ENCODE peak calls at places on chromosomes 6 and 20, in seven cellular contexts. One of them, this sample, is unnamed.

GRCh38 chr6:35960192-35960591 is 39.3 kb upstream of the SRPK1 start:
- DNase-seq in IMR-90: peak; percentile 68
- DNase-seq in uterus: no peak
- DNase-seq in HCT116: no peak
- DNase-seq in H54: no peak
- DNase-seq in A549: no peak
- DNase-seq in body of pancreas: no peak
- DNase-seq in this sample: no peak

GRCh38 chr6:91713911-91714310 is 1127.0 kb upstream of the MAP3K7 start:
- DNase-seq in A549: no peak
- DNase-seq in HCT116: no peak
- DNase-seq in body of pancreas: no peak
- DNase-seq in H54: no peak
- DNase-seq in IMR-90: peak; percentile 13
- DNase-seq in uterus: no peak
- DNase-seq in this sample: no peak

GRCh38 chr6:96302991-96303390 is 218.6 kb upstream of the UFL1 start:
- DNase-seq in body of pancreas: no peak
- DNase-seq in uterus: no peak
- DNase-seq in HCT116: no peak
- DNase-seq in A549: no peak
- DNase-seq in H54: no peak
- DNase-seq in IMR-90: no peak
- DNase-seq in this sample: no peak

GRCh38 chr20:14583413-14583812 is 246.0 kb upstream of the FLRT3 start:
- DNase-seq in H54: no peak
- DNase-seq in HCT116: peak; percentile 15
- DNase-seq in IMR-90: peak; percentile 4
- DNase-seq in A549: peak; percentile 13
- DNase-seq in uterus: no peak
- DNase-seq in body of pancreas: no peak
- DNase-seq in this sample: no peak

GRCh38 chr20:48728042-48728837 is 99.6 kb downstream of the PREX1 start:
- DNase-seq in A549: no peak
- DNase-seq in H54: no peak
- DNase-seq in body of pancreas: no peak
- DNase-seq in uterus: no peak
- DNase-seq in IMR-90: no peak
- DNase-seq in HCT116: no peak
- DNase-seq in this sample: no peak

GRCh38 chr6:157398151-157398550 is 17.2 kb downstream of the ZDHHC14 start:
- DNase-seq in H54: no peak
- DNase-seq in body of pancreas: no peak
- DNase-seq in HCT116: no peak
- DNase-seq in IMR-90: no peak
- DNase-seq in uterus: no peak
- DNase-seq in A549: no peak
- DNase-seq in this sample: no peak

GRCh38 chr6:101516553-101516952 is 123.0 kb downstream of the GRIK2 start:
- DNase-seq in H54: no peak
- DNase-seq in A549: no peak
- DNase-seq in body of pancreas: no peak
- DNase-seq in IMR-90: no peak
- DNase-seq in HCT116: no peak
- DNase-seq in uterus: no peak
- DNase-seq in this sample: no peak

GRCh38 chr6:168877821-168878282 is 375.8 kb downstream of the THBS2 start:
- DNase-seq in uterus: no peak
- DNase-seq in body of pancreas: no peak
- DNase-seq in IMR-90: no peak
- DNase-seq in A549: no peak
- DNase-seq in H54: no peak
- DNase-seq in HCT116: no peak
- DNase-seq in this sample: no peak

GRCh38 chr6:96923871-96924493 is 546 bp upstream of the KLHL32 start:
- DNase-seq in uterus: no peak
- DNase-seq in A549: no peak
- DNase-seq in HCT116: no peak
- DNase-seq in H54: no peak
- DNase-seq in IMR-90: no peak
- DNase-seq in body of pancreas: no peak
- DNase-seq in this sample: no peak

GRCh38 chr6:140178550-140179334 is 804.3 kb upstream of the CITED2 start:
- DNase-seq in H54: no peak
- DNase-seq in A549: no peak
- DNase-seq in HCT116: no peak
- DNase-seq in body of pancreas: no peak
- DNase-seq in IMR-90: peak; percentile 81
- DNase-seq in uterus: no peak
- DNase-seq in this sample: no peak

GRCh38 chr6:75546401-75546800 is 52.8 kb upstream of the FILIP1 start:
- DNase-seq in HCT116: no peak
- DNase-seq in uterus: no peak
- DNase-seq in IMR-90: peak; percentile 35
- DNase-seq in body of pancreas: no peak
- DNase-seq in H54: no peak
- DNase-seq in A549: peak; percentile 16
- DNase-seq in this sample: no peak

GRCh38 chr20:53750827-53751393 is 157.3 kb upstream of the ZNF217 start:
- DNase-seq in A549: no peak
- DNase-seq in body of pancreas: no peak
- DNase-seq in IMR-90: peak; percentile 91
- DNase-seq in uterus: peak; percentile 57
- DNase-seq in HCT116: no peak
- DNase-seq in H54: no peak
- DNase-seq in this sample: no peak

GRCh38 chr6:152726313-152726712 is 24.3 kb upstream of the VIP start:
- DNase-seq in H54: no peak
- DNase-seq in body of pancreas: no peak
- DNase-seq in HCT116: no peak
- DNase-seq in A549: no peak
- DNase-seq in uterus: no peak
- DNase-seq in IMR-90: no peak
- DNase-seq in this sample: no peak

GRCh38 chr6:30556006-30556713 is at the start of gene GNL1:
- DNase-seq in uterus: peak; percentile 95
- DNase-seq in IMR-90: peak; percentile 85
- DNase-seq in H54: peak; percentile 68
- DNase-seq in body of pancreas: peak; percentile 98
- DNase-seq in HCT116: peak; percentile 95
- DNase-seq in A549: peak; percentile 80
- DNase-seq in this sample: peak; percentile 86

GRCh38 chr6:30555428-30556005 is 772 bp downstream of the GNL1 start:
- DNase-seq in A549: no peak
- DNase-seq in uterus: peak; percentile 77
- DNase-seq in HCT116: no peak
- DNase-seq in body of pancreas: peak; percentile 47
- DNase-seq in IMR-90: peak; percentile 23
- DNase-seq in H54: no peak
- DNase-seq in this sample: no peak

GRCh38 chr6:30556714-30556963 is 350 bp upstream of the GNL1 start:
- DNase-seq in IMR-90: no peak
- DNase-seq in H54: no peak
- DNase-seq in HCT116: peak; percentile 91
- DNase-seq in A549: no peak
- DNase-seq in body of pancreas: peak; percentile 86
- DNase-seq in uterus: peak; percentile 93
- DNase-seq in this sample: peak; percentile 75

GRCh38 chr6:30557683-30557981 is 537 bp downstream of the PRR3 start:
- DNase-seq in IMR-90: no peak
- DNase-seq in H54: no peak
- DNase-seq in A549: no peak
- DNase-seq in body of pancreas: no peak
- DNase-seq in uterus: no peak
- DNase-seq in HCT116: peak; percentile 24
- DNase-seq in this sample: no peak

GRCh38 chr6:30556964-30557682 is at the start of gene PRR3:
- DNase-seq in H54: peak; percentile 68
- DNase-seq in HCT116: no peak
- DNase-seq in body of pancreas: peak; percentile 74
- DNase-seq in IMR-90: peak; percentile 88
- DNase-seq in A549: peak; percentile 67
- DNase-seq in uterus: peak; percentile 80
- DNase-seq in this sample: peak; percentile 55
- TF ChIP-seq POLR2A in H54: peak; percentile 35
- TF ChIP-seq POLR2A in HCT116: peak; percentile 21
- TF ChIP-seq POLR2A in body of pancreas: peak; percentile 74
- TF ChIP-seq POLR2A in IMR-90: peak; percentile 56
- TF ChIP-seq POLR2A in A549: peak; percentile 49
- TF ChIP-seq POLR2A in uterus: no peak
- TF ChIP-seq POLR2A in this sample: peak; percentile 62

GRCh38 chr6:3456794-3457709 is at the start of gene SLC22A23:
- DNase-seq in uterus: peak; percentile 49
- DNase-seq in A549: peak; percentile 79
- DNase-seq in HCT116: peak; percentile 46
- DNase-seq in body of pancreas: peak; percentile 88
- DNase-seq in H54: peak; percentile 88
- DNase-seq in IMR-90: no peak
- DNase-seq in this sample: peak; percentile 92

GRCh38 chr6:3455490-3456394 is 1.1 kb downstream of the SLC22A23 start:
- DNase-seq in uterus: no peak
- DNase-seq in body of pancreas: peak; percentile 46
- DNase-seq in A549: no peak
- DNase-seq in IMR-90: no peak
- DNase-seq in HCT116: no peak
- DNase-seq in H54: no peak
- DNase-seq in this sample: no peak

GRCh38 chr6:3456395-3456767 is 469 bp downstream of the SLC22A23 start:
- DNase-seq in uterus: no peak
- DNase-seq in A549: no peak
- DNase-seq in HCT116: no peak
- DNase-seq in H54: no peak
- DNase-seq in IMR-90: no peak
- DNase-seq in body of pancreas: no peak
- DNase-seq in this sample: peak; percentile 53

GRCh38 chr6:3458706-3459421 is 2.0 kb upstream of the SLC22A23 start:
- DNase-seq in HCT116: no peak
- DNase-seq in uterus: no peak
- DNase-seq in IMR-90: no peak
- DNase-seq in H54: no peak
- DNase-seq in body of pancreas: no peak
- DNase-seq in A549: no peak
- DNase-seq in this sample: no peak

DNA sequence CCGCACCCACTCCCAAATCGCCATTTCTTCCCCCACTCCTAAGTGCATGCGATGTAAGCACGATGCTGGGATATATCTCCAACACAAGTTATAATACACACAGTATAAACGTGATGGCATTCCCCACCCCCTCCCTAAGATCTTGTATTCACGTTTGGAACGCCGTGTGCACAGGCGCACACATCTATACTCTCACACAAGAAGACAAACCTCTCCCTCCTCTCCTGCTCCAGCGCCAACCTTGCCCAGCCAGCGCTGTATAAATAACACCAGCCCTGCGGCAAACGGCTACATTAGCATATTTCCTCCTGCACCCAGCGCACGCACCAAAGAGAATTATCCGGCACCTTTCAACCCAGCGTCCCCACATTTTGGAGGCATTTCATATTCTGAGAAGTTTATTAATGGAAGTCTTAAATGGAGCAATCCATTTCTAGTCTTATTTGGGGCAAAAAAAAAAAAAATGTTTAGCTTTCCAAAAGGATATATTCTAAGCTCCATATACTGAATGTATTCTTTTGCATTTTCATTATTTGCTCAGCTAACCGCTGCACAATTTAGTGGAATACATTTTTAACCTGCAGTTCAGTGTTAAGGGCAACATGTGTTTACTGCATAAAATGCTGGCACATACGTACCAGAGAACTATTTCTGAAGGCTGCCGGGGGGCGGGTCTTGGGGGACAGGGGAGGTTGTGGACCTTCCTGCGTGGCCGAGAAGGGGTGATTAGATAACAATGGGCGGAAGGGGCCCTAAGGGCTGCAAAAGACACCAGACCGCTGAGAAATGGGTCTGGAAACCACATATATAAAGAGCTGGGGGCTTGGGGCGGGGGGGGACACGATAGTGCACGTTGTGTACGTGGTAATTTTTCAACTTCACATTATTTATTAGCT is 1.1 kb upstream of the SLC22A23 start:
- DNase-seq in IMR-90: no peak
- DNase-seq in uterus: peak; percentile 28
- DNase-seq in HCT116: peak; percentile 42
- DNase-seq in H54: no peak
- DNase-seq in A549: no peak
- DNase-seq in body of pancreas: peak; percentile 54
- DNase-seq in this sample: no peak
- TF ChIP-seq POLR2A in IMR-90: no peak
- TF ChIP-seq POLR2A in uterus: no peak
- TF ChIP-seq POLR2A in HCT116: no peak
- TF ChIP-seq POLR2A in H54: no peak
- TF ChIP-seq POLR2A in A549: no peak
- TF ChIP-seq POLR2A in body of pancreas: no peak
- TF ChIP-seq POLR2A in this sample: no peak

GRCh38 chr6:13760307-13760706 is 48.7 kb upstream of the RANBP9 start:
- DNase-seq in body of pancreas: no peak
- DNase-seq in IMR-90: no peak
- DNase-seq in H54: no peak
- DNase-seq in uterus: no peak
- DNase-seq in HCT116: no peak
- DNase-seq in A549: no peak
- DNase-seq in this sample: no peak

GRCh38 chr6:13760948-13761347 is 49.3 kb upstream of the RANBP9 start:
- DNase-seq in uterus: peak; percentile 49
- DNase-seq in H54: no peak
- DNase-seq in HCT116: no peak
- DNase-seq in body of pancreas: no peak
- DNase-seq in A549: no peak
- DNase-seq in IMR-90: peak; percentile 21
- DNase-seq in this sample: no peak

GRCh38 chr6:13762648-13763441 is 51.2 kb upstream of the RANBP9 start:
- DNase-seq in uterus: no peak
- DNase-seq in H54: no peak
- DNase-seq in A549: no peak
- DNase-seq in IMR-90: peak; percentile 90
- DNase-seq in HCT116: no peak
- DNase-seq in body of pancreas: no peak
- DNase-seq in this sample: no peak

GRCh38 chr6:13761361-13762036 is 49.9 kb upstream of the RANBP9 start:
- DNase-seq in HCT116: no peak
- DNase-seq in uterus: no peak
- DNase-seq in IMR-90: peak; percentile 25
- DNase-seq in A549: no peak
- DNase-seq in body of pancreas: no peak
- DNase-seq in H54: no peak
- DNase-seq in this sample: no peak

GRCh38 chr6:13759025-13759424 is 47.4 kb upstream of the RANBP9 start:
- DNase-seq in uterus: no peak
- DNase-seq in body of pancreas: no peak
- DNase-seq in IMR-90: no peak
- DNase-seq in H54: no peak
- DNase-seq in A549: no peak
- DNase-seq in HCT116: no peak
- DNase-seq in this sample: no peak
- TF ChIP-seq POLR2A in uterus: no peak
- TF ChIP-seq POLR2A in body of pancreas: no peak
- TF ChIP-seq POLR2A in IMR-90: no peak
- TF ChIP-seq POLR2A in H54: no peak
- TF ChIP-seq POLR2A in A549: no peak
- TF ChIP-seq POLR2A in HCT116: no peak
- TF ChIP-seq POLR2A in this sample: no peak

GRCh38 chr6:109456710-109457595 is 1.4 kb upstream of the MICAL1 start:
- DNase-seq in body of pancreas: no peak
- DNase-seq in IMR-90: peak; percentile 31
- DNase-seq in HCT116: no peak
- DNase-seq in uterus: peak; percentile 58
- DNase-seq in A549: no peak
- DNase-seq in H54: no peak
- DNase-seq in this sample: no peak
- TF ChIP-seq POLR2A in body of pancreas: no peak
- TF ChIP-seq POLR2A in IMR-90: no peak
- TF ChIP-seq POLR2A in HCT116: no peak
- TF ChIP-seq POLR2A in uterus: no peak
- TF ChIP-seq POLR2A in A549: no peak
- TF ChIP-seq POLR2A in H54: no peak
- TF ChIP-seq POLR2A in this sample: no peak

This sample was measured in GM12891.